ENCODE peak calls at places on chromosomes 7 and 10, in nine cellular contexts. B is keratinocyte, E is tibial artery, R is esophagus squamous epithelium, Z is ascending aorta, G is PC-3, K is K562, N is adipocyte, M is Karpas-422. W is an unnamed sample.

GRCh38 chr7:44633254-44634186 is 27.1 kb downstream of the OGDH start:
- DNase-seq in N (peak; percentile 90), G (peak; percentile 96), M (peak; percentile 53), B (no peak), K (no peak), R (no peak), E (peak; percentile 80), Z (peak; percentile 41), W (peak; percentile 63)

GRCh38 chr7:17311952-17312351 is 13.5 kb downstream of the AHR start:
- DNase-seq in M (no peak), R (no peak), G (no peak), K (no peak), N (no peak), B (no peak), Z (no peak), E (no peak), W (no peak)

GRCh38 chr10:69742928-69743602 is 58.6 kb upstream of the COL13A1 start:
- DNase-seq in G (peak; percentile 56), K (peak; percentile 37), E (no peak), Z (no peak), M (peak; percentile 65), B (no peak), R (no peak), N (peak; percentile 34), W (peak; percentile 47)

GRCh38 chr7:101960985-101961708 is 143.7 kb downstream of the CUX1 start:
- DNase-seq in E (no peak), K (no peak), G (no peak), M (no peak), Z (no peak), B (no peak), N (no peak), R (no peak), W (no peak)

GRCh38 chr10:24197319-24197718 is 11.6 kb upstream of the KIAA1217 start:
- DNase-seq in B (no peak), G (no peak), N (no peak), K (no peak), E (no peak), R (no peak), Z (no peak), M (no peak), W (no peak)

GRCh38 chr7:103636153-103636552 is 190.1 kb upstream of the SLC26A5 start:
- DNase-seq in R (no peak), N (no peak), G (peak; percentile 43), M (no peak), K (no peak), E (no peak), Z (no peak), B (no peak), W (no peak)

GRCh38 chr10:34702982-34703381 is 112.1 kb downstream of the PARD3 start:
- DNase-seq in N (no peak), B (no peak), G (no peak), Z (no peak), M (no peak), E (no peak), K (no peak), R (no peak), W (no peak)

GRCh38 chr7:101990811-101991418 is 173.5 kb downstream of the CUX1 start:
- DNase-seq in M (peak; percentile 99), Z (no peak), N (no peak), R (no peak), G (no peak), K (no peak), B (no peak), E (no peak), W (no peak)

GRCh38 chr7:37901236-37901827 is 15.3 kb downstream of the SFRP4 start:
- DNase-seq in K (peak; percentile 40), G (peak; percentile 57), E (no peak), R (no peak), B (no peak), M (peak; percentile 70), Z (no peak), N (peak; percentile 76), W (no peak)

GRCh38 chr10:120477723-120478270 is 20.8 kb downstream of the PLPP4 start:
- DNase-seq in E (no peak), Z (no peak), G (no peak), M (no peak), N (peak; percentile 42), K (no peak), R (no peak), B (no peak), W (no peak)

GRCh38 chr10:30038961-30039536 is 20.3 kb downstream of the JCAD start:
- DNase-seq in E (no peak), N (no peak), G (no peak), K (no peak), Z (no peak), B (no peak), M (no peak), R (no peak), W (no peak)

DNA sequence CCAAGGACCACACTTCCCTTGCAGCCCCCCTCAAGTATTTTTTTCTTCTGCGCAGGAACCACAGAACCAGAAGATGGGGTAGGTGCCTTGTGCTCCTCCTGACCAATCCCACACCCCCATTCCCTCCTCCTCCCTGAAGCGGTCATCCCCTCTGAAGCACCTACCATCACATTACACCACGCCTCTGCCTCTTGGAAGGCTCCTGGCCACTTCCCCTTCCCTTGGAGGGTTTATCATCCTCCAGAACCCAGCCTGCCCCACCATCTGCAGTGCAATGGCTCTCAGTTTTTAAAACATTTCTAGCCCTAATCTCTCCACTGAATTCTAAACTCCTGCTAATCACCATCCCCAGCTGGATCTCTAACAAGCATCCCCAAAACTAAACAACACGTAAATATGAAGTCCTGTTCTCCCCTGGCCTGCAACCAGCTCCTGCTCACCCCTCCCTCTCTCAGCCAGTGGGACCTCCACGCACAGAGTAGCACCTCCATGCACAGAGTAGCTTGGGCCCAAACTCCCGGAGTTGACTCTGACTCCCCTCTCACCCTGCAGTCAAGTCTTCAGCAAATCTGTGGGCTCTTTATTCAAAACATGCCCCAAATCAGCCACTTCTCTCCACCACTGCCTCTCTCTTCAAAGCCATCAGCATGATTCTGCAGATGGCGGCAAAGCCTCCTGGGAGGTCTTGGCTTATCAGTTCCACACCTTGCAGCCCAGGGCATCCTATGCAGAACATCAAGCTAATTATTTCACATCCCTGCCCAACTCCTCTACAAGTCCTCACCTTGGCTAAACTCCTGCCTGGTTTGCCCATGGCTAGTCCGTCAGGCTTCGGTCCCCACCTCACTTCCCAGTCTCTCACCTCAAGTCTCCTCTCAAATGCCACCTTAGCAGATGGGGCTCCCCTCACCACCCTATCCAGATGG is 70.4 kb downstream of the PIP4K2A start:
- DNase-seq in N (no peak), E (no peak), M (no peak), G (no peak), R (no peak), Z (no peak), B (no peak), K (no peak), W (no peak)
- H3K4me1 ChIP-seq in N (peaks cover 23% of the 10 kb centered on the region), E (peaks cover 30% of the 10 kb centered on the region), M (peaks cover 6% of the 10 kb centered on the region), G (no peaks in the 10 kb centered on the region), R (peaks cover 6% of the 10 kb centered on the region), Z (peaks cover 4% of the 10 kb centered on the region), B (peaks cover 12% of the 10 kb centered on the region), K (peaks cover 10% of the 10 kb centered on the region), W (no peaks in the 10 kb centered on the region)

DNA sequence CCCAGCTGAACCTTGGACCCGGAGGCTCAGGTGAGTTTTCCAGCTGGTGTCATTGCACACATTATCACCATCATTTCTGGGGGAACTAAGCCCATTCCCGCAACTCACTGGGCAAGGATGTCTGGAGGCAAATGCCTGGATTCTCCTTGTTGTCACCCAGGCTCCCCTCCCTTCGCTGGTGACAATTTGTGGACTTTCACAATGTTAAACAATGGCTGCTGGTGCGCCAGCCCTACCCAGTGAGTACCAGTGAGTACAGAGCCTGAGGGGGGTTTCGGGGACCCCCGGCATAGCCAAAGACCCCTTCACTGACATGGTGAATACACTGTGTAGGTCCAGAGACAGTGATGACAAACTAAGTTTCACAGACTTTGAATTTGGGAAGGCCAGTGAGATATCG is 189.2 kb downstream of the ADARB2 start:
- DNase-seq in G (no peak), Z (no peak), R (no peak), B (no peak), M (no peak), K (no peak), N (no peak), E (peak; percentile 37), W (no peak)
- H3K4me1 ChIP-seq in G (no peaks in the 10 kb centered on the region), Z (no peaks in the 10 kb centered on the region), R (no peaks in the 10 kb centered on the region), B (no peaks in the 10 kb centered on the region), M (no peaks in the 10 kb centered on the region), K (no peaks in the 10 kb centered on the region), N (no peaks in the 10 kb centered on the region), E (no peaks in the 10 kb centered on the region), W (no peaks in the 10 kb centered on the region)

GRCh38 chr7:77940647-77941046 is 142.1 kb downstream of the PHTF2 start:
- DNase-seq in Z (no peak), G (peak; percentile 45), K (peak; percentile 20), N (peak; percentile 75), R (no peak), B (no peak), E (no peak), M (peak; percentile 75), W (no peak)
- H3K4me1 ChIP-seq in Z (no peaks in the 10 kb centered on the region), G (no peaks in the 10 kb centered on the region), K (peaks cover 12% of the 10 kb centered on the region), N (peaks cover 3% of the 10 kb centered on the region), R (no peaks in the 10 kb centered on the region), B (no peaks in the 10 kb centered on the region), E (no peaks in the 10 kb centered on the region), M (peaks cover 9% of the 10 kb centered on the region), W (no peaks in the 10 kb centered on the region)

DNA sequence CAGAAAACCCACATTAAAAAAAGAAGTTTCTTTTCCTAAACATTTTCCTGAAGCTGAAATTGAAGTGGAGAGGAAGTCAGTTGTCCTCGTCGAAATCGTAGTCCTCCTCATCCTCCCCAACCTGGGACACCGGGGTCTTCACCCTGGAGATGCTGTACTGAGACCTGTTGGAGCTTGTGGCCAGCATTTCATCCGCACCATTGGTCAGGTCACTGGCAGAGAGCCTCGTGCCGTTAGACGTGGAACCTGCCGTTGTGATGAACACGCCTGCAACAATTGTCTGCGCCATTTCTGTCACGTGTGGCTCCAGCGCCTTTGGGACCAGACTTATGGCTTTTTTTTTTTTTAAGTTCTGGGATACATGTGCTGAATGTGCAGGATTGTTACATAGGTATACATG is 23.8 kb downstream of the CD36 start:
- DNase-seq in M (no peak), Z (no peak), K (no peak), N (no peak), R (no peak), B (no peak), G (no peak), E (no peak), W (no peak)
- H3K4me1 ChIP-seq in M (no peaks in the 10 kb centered on the region), Z (no peaks in the 10 kb centered on the region), K (no peaks in the 10 kb centered on the region), N (peaks cover 16% of the 10 kb centered on the region), R (no peaks in the 10 kb centered on the region), B (peaks cover 4% of the 10 kb centered on the region), G (peaks cover 18% of the 10 kb centered on the region), E (no peaks in the 10 kb centered on the region), W (no peaks in the 10 kb centered on the region)